ENCODE peak calls at places on chromosome 2, in four cellular contexts. L is A549, S is HepG2, J is GM12878. T is an unnamed sample.

GRCh38 chr2:44310287-44310686 is 35.0 kb downstream of the SLC3A1 start:
- DNase-seq in L (peak; percentile 26), J (no peak), S (no peak), T (no peak)

GRCh38 chr2:62427146-62427545 is 78.8 kb downstream of the TMEM17 start:
- DNase-seq in J (no peak), S (no peak), L (no peak), T (no peak)

GRCh38 chr2:127196998-127197397 is 23.1 kb downstream of the CYP27C1 start:
- DNase-seq in L (peak; percentile 46), J (peak; percentile 11), S (peak; percentile 62), T (peak; percentile 37)

GRCh38 chr2:234189786-234190185 is 139.3 kb downstream of the SPP2 start:
- DNase-seq in L (no peak), J (no peak), S (no peak), T (no peak)

GRCh38 chr2:147076634-147077033 is 768.2 kb upstream of the ACVR2A start:
- DNase-seq in S (no peak), L (no peak), J (no peak), T (no peak)

GRCh38 chr2:108805782-108806181 is 19.2 kb downstream of the CCDC138 start:
- DNase-seq in J (no peak), S (no peak), L (no peak), T (no peak)

GRCh38 chr2:113218283-113219091 is 44.7 kb downstream of the PSD4 start:
- DNase-seq in S (peak; percentile 97), J (no peak), L (peak; percentile 98), T (no peak)

GRCh38 chr2:119760237-119760807 is 600 bp downstream of the PTPN4 start:
- DNase-seq in S (peak; percentile 35), J (no peak), L (no peak), T (no peak)

GRCh38 chr2:63000801-63001200 is 49.8 kb upstream of the OTX1 start:
- DNase-seq in L (no peak), J (no peak), S (no peak), T (no peak)

GRCh38 chr2:61763605-61764034 is 90.2 kb downstream of the FAM161A start:
- DNase-seq in S (peak; percentile 45), J (no peak), L (peak; percentile 93), T (peak; percentile 87)

GRCh38 chr2:48566582-48566981 is 36.6 kb downstream of the STON1 start:
- DNase-seq in J (no peak), L (peak; percentile 47), S (peak; percentile 29), T (peak; percentile 16)

GRCh38 chr2:128202791-128203190 is 111.8 kb downstream of the UGGT1 start:
- DNase-seq in S (no peak), J (no peak), L (no peak), T (no peak)

GRCh38 chr2:68155618-68156017 is 2.1 kb upstream of the PNO1 start:
- DNase-seq in S (no peak), L (no peak), J (no peak), T (no peak)

GRCh38 chr2:30561349-30561748 is 114.3 kb downstream of the LCLAT1 start:
- DNase-seq in J (no peak), L (no peak), S (peak; percentile 24), T (no peak)

GRCh38 chr2:135563793-135564192 is 32.5 kb downstream of the R3HDM1 start:
- DNase-seq in S (peak; percentile 10), L (peak; percentile 27), J (no peak), T (peak; percentile 32)

GRCh38 chr2:199431748-199432213 is 26.0 kb downstream of the SATB2 start:
- DNase-seq in L (peak; percentile 4), J (no peak), S (no peak), T (peak; percentile 25)

GRCh38 chr2:238165288-238165921 is 6.6 kb downstream of the ERFE start:
- DNase-seq in S (no peak), L (no peak), J (no peak), T (no peak)

GRCh38 chr2:76197842-76198448 is 487.2 kb upstream of the GCFC2 start:
- DNase-seq in S (peak; percentile 72), L (peak; percentile 79), J (peak; percentile 20), T (peak; percentile 27)

GRCh38 chr2:82283075-82283474 is 1978.5 kb upstream of the LRRTM1 start:
- DNase-seq in S (no peak), L (no peak), J (no peak), T (no peak)

GRCh38 chr2:9002637-9003365 is 683 bp downstream of the MBOAT2 start:
- DNase-seq in S (no peak), J (no peak), L (peak; percentile 37), T (peak; percentile 59)

GRCh38 chr2:189933041-189933440 is 129.5 kb downstream of the MSTN start:
- DNase-seq in L (no peak), S (no peak), J (no peak), T (no peak)

GRCh38 chr2:69464575-69464974 is 27.3 kb upstream of the NFU1 start:
- DNase-seq in S (no peak), J (no peak), L (peak; percentile 44), T (peak; percentile 9)

GRCh38 chr2:178666458-178666857 is 140.8 kb downstream of the TTN start:
- DNase-seq in J (no peak), L (no peak), S (no peak), T (no peak)

GRCh38 chr2:10889741-10890215 is 22.0 kb upstream of the KCNF1 start:
- DNase-seq in L (no peak), S (no peak), J (no peak), T (no peak)

GRCh38 chr2:162073776-162074578 is at the start of gene DPP4:
- DNase-seq in L (peak; percentile 12), J (no peak), S (peak; percentile 65), T (no peak)

GRCh38 chr2:68357608-68358337 is 7.3 kb upstream of the PLEK start:
- DNase-seq in S (peak; percentile 52), L (peak; percentile 67), J (no peak), T (no peak)

GRCh38 chr2:46329803-46330775 is 32.9 kb downstream of the EPAS1 start:
- DNase-seq in L (peak; percentile 86), S (peak; percentile 67), J (no peak), T (no peak)

GRCh38 chr2:100853909-100854810 is 34.2 kb downstream of the NPAS2 start:
- DNase-seq in L (peak; percentile 58), J (no peak), S (no peak), T (no peak)
- TF ChIP-seq SMC3 in L (no peak), J (no peak), S (no peak), T (no peak)

DNA sequence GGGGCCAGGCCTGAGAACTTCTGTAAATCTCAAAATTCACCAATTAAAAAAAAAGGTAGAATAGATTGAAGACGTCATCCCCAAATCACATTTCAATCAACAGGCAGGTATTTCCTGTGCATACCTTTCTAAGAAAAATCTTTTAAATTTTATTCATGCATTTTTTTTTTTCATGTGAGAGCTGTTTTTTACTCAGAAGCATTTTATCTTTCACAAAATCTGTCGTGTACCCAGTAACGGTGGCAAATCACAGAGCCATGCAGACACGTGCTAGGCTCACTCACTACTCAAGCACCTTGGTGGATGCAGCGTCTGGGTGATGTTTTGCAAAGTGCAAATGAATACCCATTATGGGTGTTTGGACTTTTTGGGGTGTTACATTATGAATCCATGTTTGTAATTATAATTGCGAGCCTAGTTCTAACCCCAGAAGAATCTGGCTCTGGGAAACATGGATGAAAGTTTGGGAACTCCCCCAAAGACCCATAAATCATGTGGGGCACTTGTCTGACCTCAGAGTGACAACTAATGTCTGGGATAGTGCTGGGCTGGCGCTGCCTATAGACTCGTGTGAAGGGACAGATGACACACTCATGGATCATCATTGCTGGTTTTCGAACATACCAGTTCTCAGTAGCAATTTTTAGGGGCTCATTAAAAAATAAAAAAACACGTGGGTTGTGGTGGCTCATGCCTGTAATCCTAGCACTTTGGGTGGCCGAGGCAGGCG is 335.2 kb downstream of the LPIN1 start:
- DNase-seq in J (no peak), S (no peak), L (no peak), T (no peak)
- TF ChIP-seq RFX5 in J (no peak), S (no peak), L (no peak), T (no peak)

DNA sequence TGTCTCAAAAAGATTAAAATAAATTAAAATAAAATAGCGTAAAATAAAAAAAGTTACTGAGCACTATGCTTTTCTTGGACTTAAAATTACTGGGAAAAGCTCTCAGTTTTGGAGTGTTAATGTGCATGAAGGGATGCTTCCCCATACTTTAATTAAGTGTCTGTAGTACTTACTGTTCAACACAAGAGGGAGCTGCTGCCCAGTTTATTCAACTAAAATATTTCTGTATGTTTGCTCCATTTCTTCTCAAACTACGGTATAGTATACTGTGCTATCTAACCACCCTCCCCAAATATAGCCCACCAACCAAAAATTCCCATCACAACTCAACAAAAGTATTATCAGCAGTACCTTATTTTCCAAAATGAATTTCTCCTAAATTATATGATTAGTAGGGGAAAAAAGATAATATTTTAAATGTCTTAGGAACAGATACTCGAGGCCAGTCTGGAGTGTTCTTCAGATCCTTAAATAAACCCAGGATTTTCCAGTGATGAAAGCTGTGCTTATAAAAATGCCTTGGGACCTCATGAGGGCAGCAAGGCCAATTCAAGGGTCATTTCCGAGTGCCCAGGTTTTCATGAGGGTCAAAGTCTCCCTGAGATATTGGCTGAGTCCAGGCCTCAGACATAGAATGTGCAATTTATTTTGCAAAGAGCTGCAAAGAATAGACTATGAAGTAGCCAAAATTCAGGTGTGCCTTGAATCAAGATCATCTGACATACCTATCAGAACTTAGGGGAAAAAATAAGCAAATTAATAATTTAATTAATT is 64.1 kb downstream of the CHRNA1 start:
- DNase-seq in S (peak; percentile 40), J (no peak), L (peak; percentile 57), T (peak; percentile 67)
- TF ChIP-seq JUNB in S (no peak), J (no peak), L (no peak), T (no peak)

DNA sequence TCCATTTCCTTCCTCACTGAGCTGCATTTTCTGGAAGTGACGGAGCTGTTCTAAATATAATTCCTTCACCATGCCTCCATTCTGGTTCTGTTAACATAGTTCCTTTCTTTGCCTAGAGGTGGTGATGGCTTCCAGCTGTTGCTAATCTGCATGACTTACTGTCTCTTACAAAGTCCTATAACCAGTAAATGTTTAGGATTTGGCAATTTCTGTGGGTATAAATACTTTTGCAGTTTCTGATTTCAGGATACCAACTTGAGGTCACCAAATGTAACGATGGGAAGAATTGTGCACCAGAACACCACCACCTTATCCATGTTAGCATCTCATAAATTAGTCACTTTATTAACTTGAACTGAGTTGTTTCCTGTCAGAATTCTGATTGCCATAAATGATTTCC is 101.8 kb upstream of the FN1 start:
- DNase-seq in J (no peak), S (no peak), L (no peak), T (no peak)
- TF ChIP-seq SMC3 in J (no peak), S (no peak), L (no peak), T (no peak)